ENCODE peak calls at places on chromosomes 5 and 9, in ten cellular contexts. O, H, A, Q, F, U, D, E, S and C are unnamed samples.

GRCh38 chr5:171310816-171311697 is 2.0 kb downstream of the TLX3 start:
- DNase-seq in U (no peak), O (no peak), F (no peak), E (peak), H (no peak), D (no peak), A (no peak), S (no peak), Q (no peak), C (no peak)

GRCh38 chr5:16550316-16550952 is 66.4 kb downstream of the RETREG1 start:
- DNase-seq in S (peak), U (peak), Q (no peak), E (peak), F (peak), O (peak), H (no peak), D (peak), A (no peak), C (no peak)

GRCh38 chr9:123318192-123318591 is 37.8 kb upstream of the CRB2 start:
- DNase-seq in D (no peak), E (no peak), U (no peak), H (no peak), Q (no peak), F (peak), O (no peak), S (no peak), A (no peak), C (no peak)

GRCh38 chr9:109063765-109064164 is 50.5 kb upstream of the CTNNAL1 start:
- DNase-seq in Q (no peak), A (no peak), D (no peak), E (peak), F (no peak), O (no peak), H (no peak), U (no peak), S (no peak), C (no peak)

GRCh38 chr5:177997319-177997670 is 1.3 kb upstream of the PROP1 start:
- DNase-seq in F (no peak), S (no peak), E (no peak), U (no peak), Q (no peak), O (no peak), D (no peak), A (no peak), H (no peak), C (no peak)

GRCh38 chr5:96973561-96974401 is 37.9 kb downstream of the LNPEP start:
- DNase-seq in O (no peak), S (no peak), F (no peak), Q (no peak), D (no peak), U (no peak), E (no peak), A (no peak), H (no peak), C (no peak)

GRCh38 chr9:99085949-99086948 is 18.7 kb upstream of the TGFBR1 start:
- DNase-seq in S (no peak), H (peak), A (peak), Q (no peak), E (peak), U (no peak), O (no peak), F (no peak), D (peak), C (no peak)

GRCh38 chr5:124261133-124261532 is 485.3 kb downstream of the ZNF608 start:
- DNase-seq in E (no peak), D (no peak), O (no peak), A (no peak), S (no peak), F (no peak), H (no peak), U (no peak), Q (no peak), C (no peak)

GRCh38 chr9:136349546-136349945 is 14.0 kb downstream of the DNLZ start:
- DNase-seq in E (no peak), H (no peak), A (no peak), S (no peak), D (no peak), U (no peak), Q (no peak), F (no peak), O (no peak), C (no peak)

GRCh38 chr5:133149333-133149732 is 97.5 kb downstream of the HSPA4 start:
- DNase-seq in S (no peak), U (peak), E (no peak), O (no peak), H (no peak), F (no peak), A (no peak), Q (no peak), D (no peak), C (no peak)

GRCh38 chr9:127974769-127975261 is 6.0 kb downstream of the EEIG1 start:
- DNase-seq in H (no peak), S (no peak), O (no peak), D (no peak), E (no peak), Q (no peak), A (peak), F (no peak), U (no peak), C (no peak)